ENCODE peak calls at places on chromosomes 13 and 19, in six cellular contexts. C is breast epithelium; T is naive thymus-derived CD4-positive, alpha-beta T cell; H is body of pancreas; V is cardiac muscle cell; Q is upper lobe of left lung. K is an unnamed sample.

GRCh38 chr19:8640402-8641004 is 10.1 kb downstream of the NFILZ start:
- DNase-seq in C (no peak), T (no peak), H (peak; percentile 76), V (no peak), Q (no peak), K (no peak)

GRCh38 chr13:23871616-23872220 is 17.5 kb downstream of the MIPEP start:
- DNase-seq in C (no peak), T (peak; percentile 30), H (no peak), V (peak; percentile 20), Q (no peak), K (no peak)

GRCh38 chr13:106520205-106521004 is 15.1 kb downstream of the EFNB2 start:
- DNase-seq in C (no peak), T (no peak), H (no peak), V (peak; percentile 24), Q (no peak), K (no peak)

GRCh38 chr19:5017235-5017634 is 48.3 kb downstream of the KDM4B start:
- DNase-seq in C (no peak), T (no peak), H (no peak), V (no peak), Q (no peak), K (no peak)

GRCh38 chr19:49133621-49134454 is 14.5 kb downstream of the PPFIA3 start:
- DNase-seq in C (no peak), T (peak; percentile 65), H (peak; percentile 64), V (peak; percentile 33), Q (peak; percentile 96), K (no peak)

GRCh38 chr19:7502552-7502951 is 13.4 kb upstream of the ZNF358 start:
- DNase-seq in C (no peak), T (no peak), H (no peak), V (no peak), Q (no peak), K (no peak)

GRCh38 chr13:109778102-109778542 is 8.3 kb downstream of the IRS2 start:
- DNase-seq in C (no peak), T (no peak), H (no peak), V (no peak), Q (no peak), K (no peak)

GRCh38 chr13:35512271-35512920 is 35.9 kb upstream of the MAB21L1 start:
- DNase-seq in C (no peak), T (no peak), H (peak; percentile 44), V (no peak), Q (no peak), K (no peak)

GRCh38 chr19:43409415-43409814 is 5.3 kb upstream of the TEX101 start:
- DNase-seq in C (no peak), T (no peak), H (no peak), V (no peak), Q (no peak), K (no peak)

GRCh38 chr19:46714523-46715106 is 2.3 kb downstream of the PRKD2 start:
- DNase-seq in C (peak; percentile 61), T (peak; percentile 81), H (no peak), V (no peak), Q (no peak), K (no peak)

GRCh38 chr19:17861542-17862402 is 2.1 kb downstream of the RPL18A start:
- DNase-seq in C (no peak), T (no peak), H (no peak), V (no peak), Q (no peak), K (no peak)

GRCh38 chr19:7486923-7487322 is 1.9 kb downstream of the PEX11G start:
- DNase-seq in C (no peak), T (no peak), H (no peak), V (no peak), Q (no peak), K (no peak)

GRCh38 chr13:72864142-72865035 is 82.5 kb downstream of the PIBF1 start:
- DNase-seq in C (no peak), T (no peak), H (no peak), V (no peak), Q (no peak), K (no peak)

GRCh38 chr19:19468424-19469050 is 46.8 kb downstream of the TSSK6 start:
- DNase-seq in C (no peak), T (peak; percentile 43), H (no peak), V (no peak), Q (no peak), K (no peak)

GRCh38 chr19:50329146-50329925 is at the start of gene KCNC3:
- DNase-seq in C (peak; percentile 100), T (peak; percentile 87), H (peak; percentile 100), V (peak; percentile 100), Q (peak; percentile 99), K (peak; percentile 99)

GRCh38 chr13:91659583-91660415 is 261.4 kb downstream of the GPC5 start:
- DNase-seq in C (no peak), T (no peak), H (no peak), V (no peak), Q (no peak), K (no peak)

DNA sequence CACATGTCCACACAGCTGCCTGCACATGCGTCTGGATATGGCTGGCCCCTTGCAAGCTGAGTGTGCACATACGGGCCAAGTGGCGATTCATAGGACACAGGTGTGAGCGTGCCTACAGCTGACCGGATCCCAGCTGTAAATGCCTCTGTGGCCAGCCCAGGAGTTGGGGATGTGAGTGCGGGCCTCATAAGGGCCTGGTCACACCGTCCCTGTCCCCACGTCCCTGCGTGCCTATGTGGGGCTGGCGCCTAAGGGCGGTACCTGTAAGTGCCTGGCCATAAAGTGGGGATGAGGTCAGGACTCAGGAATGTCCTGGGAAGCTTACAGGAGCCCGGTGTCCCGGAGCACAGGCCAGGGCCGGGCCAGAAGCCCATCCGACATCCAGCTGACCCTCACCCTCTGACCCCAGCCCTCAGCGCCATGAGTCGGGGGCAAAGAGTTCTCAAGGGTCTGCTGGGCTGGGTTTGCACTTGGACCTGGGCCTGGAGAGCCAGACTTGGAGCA is 1.3 kb upstream of the ARHGAP45 start:
- DNase-seq in C (no peak), T (no peak), H (no peak), V (peak; percentile 37), Q (peak; percentile 79), K (no peak)
- H3K4me1 ChIP-seq in C (peaks cover 9% of the 10 kb centered on the region), T (peaks cover 37% of the 10 kb centered on the region), H (peaks cover 38% of the 10 kb centered on the region), V (peaks cover 18% of the 10 kb centered on the region), Q (peaks cover 65% of the 10 kb centered on the region), K (peaks cover 51% of the 10 kb centered on the region)

GRCh38 chr13:28495586-28496564 is 947 bp upstream of the FLT1 start:
- DNase-seq in C (no peak), T (no peak), H (no peak), V (no peak), Q (no peak), K (no peak)
- H3K27ac ChIP-seq in C (peak overlapping the region; percentile 40), T (no peak overlapping the region), H (no peak overlapping the region), V (no peak overlapping the region), Q (peak overlapping the region; percentile 87), K (no peak overlapping the region)

DNA sequence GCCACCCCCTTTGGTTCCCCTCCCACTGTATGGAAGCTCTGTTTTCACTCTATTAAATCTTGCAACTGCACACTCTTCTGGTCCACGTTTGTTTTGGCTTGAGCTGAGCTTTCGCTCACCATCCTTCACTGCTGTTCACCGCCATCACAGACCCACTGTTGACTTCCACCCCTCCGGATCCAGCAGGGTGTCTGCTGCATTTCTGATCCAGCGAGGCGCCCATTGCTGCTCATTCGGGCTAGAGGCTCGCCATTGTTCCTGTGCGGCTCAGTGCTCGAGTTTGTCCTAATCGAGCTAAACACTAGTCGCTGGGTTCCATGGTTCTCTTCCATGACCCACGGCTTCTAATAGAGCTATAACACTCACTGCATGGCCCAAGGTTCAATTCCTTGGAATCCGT is 42.7 kb downstream of the ACTN4 start:
- DNase-seq in C (no peak), T (no peak), H (no peak), V (no peak), Q (no peak), K (no peak)
- H3K4me1 ChIP-seq in C (peaks cover 30% of the 10 kb centered on the region), T (peaks cover 69% of the 10 kb centered on the region), H (peaks cover 91% of the 10 kb centered on the region), V (peaks cover 32% of the 10 kb centered on the region), Q (peaks cover 91% of the 10 kb centered on the region), K (peaks cover 96% of the 10 kb centered on the region)

GRCh38 chr13:44762946-44763345 is 186.8 kb upstream of the TSC22D1 start:
- DNase-seq in C (no peak), T (no peak), H (no peak), V (no peak), Q (no peak), K (no peak)

GRCh38 chr13:44763604-44764311 is 187.6 kb upstream of the TSC22D1 start:
- DNase-seq in C (peak; percentile 75), T (no peak), H (peak; percentile 79), V (no peak), Q (no peak), K (no peak)

GRCh38 chr13:44767257-44767656 is 191.1 kb upstream of the TSC22D1 start:
- DNase-seq in C (no peak), T (no peak), H (no peak), V (peak; percentile 19), Q (no peak), K (no peak)

GRCh38 chr13:44764334-44764733 is 188.2 kb upstream of the TSC22D1 start:
- DNase-seq in C (no peak), T (no peak), H (peak; percentile 89), V (no peak), Q (peak; percentile 48), K (no peak)

DNA sequence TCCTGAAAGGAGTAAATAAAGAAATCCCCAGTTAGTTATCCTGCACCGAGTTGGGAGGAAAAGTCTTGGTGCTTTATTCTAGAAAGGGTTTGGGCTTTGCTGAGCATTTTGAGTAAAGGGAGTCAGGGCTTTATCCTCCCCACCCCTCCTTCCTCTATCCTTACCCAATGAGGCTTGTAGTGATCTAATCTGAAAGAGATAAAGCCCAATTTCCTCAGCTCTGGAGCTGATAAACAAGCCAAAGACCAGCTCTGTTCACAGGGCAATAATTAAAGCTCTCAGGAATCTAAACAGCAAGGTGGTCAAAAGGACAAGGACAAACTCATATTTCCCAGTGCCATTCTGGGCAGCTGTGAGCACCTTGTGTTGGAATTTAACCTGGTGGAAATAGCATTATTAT is 188.9 kb upstream of the TSC22D1 start:
- DNase-seq in C (no peak), T (no peak), H (peak; percentile 74), V (no peak), Q (no peak), K (no peak)
- H3K27ac ChIP-seq in C (no peak overlapping the region), T (no peak overlapping the region), H (peak overlapping the region; percentile 89), V (no peak overlapping the region), Q (no peak overlapping the region), K (no peak overlapping the region)

DNA sequence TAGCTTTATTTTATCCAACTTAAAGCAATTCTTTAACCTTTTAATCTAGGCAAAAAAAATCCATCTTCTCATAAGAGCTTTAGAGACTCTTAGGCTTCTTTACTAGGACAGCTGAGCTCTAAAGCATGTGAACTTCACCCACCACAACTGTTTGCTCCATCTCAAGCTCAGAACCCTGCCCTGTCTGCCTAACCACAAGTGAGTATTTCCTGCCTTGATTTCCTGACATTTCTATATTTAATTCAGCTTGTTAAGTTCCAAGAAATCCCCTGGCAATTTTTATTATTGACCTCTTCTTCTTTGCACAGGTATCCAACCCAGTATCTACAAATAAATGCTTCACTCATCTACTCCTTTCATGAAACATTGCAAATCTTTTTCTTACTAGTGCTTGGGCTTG is 21.1 kb upstream of the CEACAM21 start:
- DNase-seq in C (no peak), T (peak; percentile 78), H (no peak), V (no peak), Q (no peak), K (no peak)
- H3K4me1 ChIP-seq in C (no peaks in the 10 kb centered on the region), T (peaks cover 65% of the 10 kb centered on the region), H (no peaks in the 10 kb centered on the region), V (no peaks in the 10 kb centered on the region), Q (no peaks in the 10 kb centered on the region), K (no peaks in the 10 kb centered on the region)